ENCODE peak calls at places on chromosome 22, in ten cellular contexts. W, M, Z, F, J, K, H, X, O and T are unnamed samples.
A peak's percentile ranks its signal among the peaks of the same experiment; 100 is the strongest.

GRCh38 chr22:48535868-48536690 is 1291.6 kb downstream of the BRD1 start:
- DNase-seq in W (no peak), O (no peak), F (no peak), Z (peak; percentile 59), H (no peak), X (no peak), K (no peak), J (no peak), M (no peak), T (no peak)

GRCh38 chr22:46582281-46582811 is 37.8 kb upstream of the GRAMD4 start:
- DNase-seq in F (no peak), Z (no peak), K (no peak), J (no peak), O (no peak), X (no peak), W (no peak), H (no peak), M (peak; percentile 57), T (no peak)

GRCh38 chr22:45999379-45999971 is 22.5 kb upstream of the WNT7B start:
- DNase-seq in Z (no peak), W (no peak), F (no peak), K (no peak), H (no peak), M (peak; percentile 71), J (no peak), O (no peak), X (no peak), T (no peak)

GRCh38 chr22:32281092-32281491 is 25.9 kb upstream of the SLC5A4 start:
- DNase-seq in Z (peak; percentile 27), H (no peak), K (no peak), M (no peak), J (peak; percentile 23), X (no peak), O (peak; percentile 14), F (no peak), W (peak; percentile 65), T (no peak)

GRCh38 chr22:50148991-50149721 is 21.4 kb upstream of the PANX2 start:
- DNase-seq in W (peak; percentile 53), O (peak; percentile 56), M (no peak), X (peak; percentile 71), Z (peak; percentile 64), F (peak; percentile 53), K (peak; percentile 79), J (no peak), H (peak; percentile 13), T (peak; percentile 58)

GRCh38 chr22:35023692-35024363 is 42.1 kb upstream of the ISX start:
- DNase-seq in X (peak; percentile 88), M (peak; percentile 88), J (no peak), Z (peak; percentile 82), K (peak; percentile 88), F (no peak), W (peak; percentile 6), O (peak; percentile 43), H (peak; percentile 46), T (peak; percentile 80)

GRCh38 chr22:41482319-41482935 is 13.5 kb downstream of the ACO2 start:
- DNase-seq in K (no peak), X (no peak), H (no peak), F (no peak), O (no peak), W (peak; percentile 57), Z (peak; percentile 33), J (no peak), M (peak; percentile 9), T (no peak)

GRCh38 chr22:37781434-37782059 is 26.2 kb upstream of the GCAT start:
- DNase-seq in W (no peak), Z (peak; percentile 46), O (peak; percentile 42), H (no peak), M (no peak), K (no peak), X (no peak), J (no peak), F (no peak), T (no peak)

GRCh38 chr22:45268958-45269844 is 15.5 kb upstream of the UPK3A start:
- DNase-seq in X (peak; percentile 95), W (peak; percentile 59), M (peak; percentile 96), J (no peak), F (peak; percentile 82), Z (peak; percentile 93), K (peak; percentile 95), O (peak; percentile 81), H (peak; percentile 3), T (peak; percentile 95)

GRCh38 chr22:17106785-17107546 is 14.2 kb downstream of the TMEM121B start:
- DNase-seq in O (no peak), F (no peak), J (no peak), W (no peak), H (no peak), X (no peak), Z (no peak), K (no peak), M (peak; percentile 75), T (no peak)

GRCh38 chr22:28607710-28608109 is 71.9 kb downstream of the TTC28 start:
- DNase-seq in J (no peak), H (no peak), W (no peak), O (no peak), F (no peak), X (no peak), Z (no peak), K (no peak), M (no peak), T (no peak)